ENCODE peak calls at places on chromosomes 7 and 10, in seven cellular contexts. B, N, D, P, U, V and H are unnamed samples.

GRCh38 chr10:98636921-98637329 is 190.2 kb upstream of the HPS1 start:
- DNase-seq in V (no peak), N (no peak), U (peak; percentile 84), B (no peak), P (no peak), D (no peak), H (no peak)

GRCh38 chr10:129917936-129918335 is 46.1 kb downstream of the EBF3 start:
- DNase-seq in V (no peak), B (no peak), P (no peak), N (no peak), U (no peak), D (no peak), H (no peak)

GRCh38 chr7:107059468-107059867 is 15.0 kb downstream of the PRKAR2B start:
- DNase-seq in U (no peak), B (no peak), N (no peak), V (no peak), D (no peak), P (no peak), H (no peak)

GRCh38 chr7:954330-955238 is at the start of gene ADAP1:
- DNase-seq in V (peak; percentile 81), N (no peak), U (peak; percentile 49), D (peak; percentile 45), B (peak; percentile 48), P (peak; percentile 12), H (peak; percentile 41)

GRCh38 chr7:1741751-1742554 is 71.9 kb downstream of the ELFN1 start:
- DNase-seq in U (no peak), V (peak; percentile 88), D (no peak), N (no peak), B (no peak), P (no peak), H (peak; percentile 76)

GRCh38 chr7:108911016-108911415 is 341.3 kb downstream of the DNAJB9 start:
- DNase-seq in P (no peak), U (no peak), D (no peak), N (no peak), B (no peak), V (no peak), H (no peak)

GRCh38 chr7:43735802-43736603 is 6.7 kb upstream of the COA1 start:
- DNase-seq in D (no peak), P (no peak), U (peak; percentile 2), N (no peak), B (no peak), V (no peak), H (no peak)

GRCh38 chr7:91165846-91166230 is 98.4 kb upstream of the FZD1 start:
- DNase-seq in V (no peak), D (no peak), P (no peak), B (no peak), N (no peak), U (peak; percentile 17), H (no peak)

GRCh38 chr7:116356333-116356965 is 143.1 kb upstream of the CAV2 start:
- DNase-seq in V (no peak), N (no peak), B (no peak), U (peak; percentile 33), D (no peak), P (no peak), H (no peak)

GRCh38 chr7:41842956-41843355 is 140.1 kb upstream of the INHBA start:
- DNase-seq in N (no peak), B (no peak), D (no peak), V (no peak), P (no peak), U (no peak), H (no peak)

GRCh38 chr7:151716339-151716722 is 160.6 kb downstream of the PRKAG2 start:
- DNase-seq in D (peak; percentile 61), B (no peak), N (no peak), P (no peak), V (no peak), U (no peak), H (no peak)

GRCh38 chr10:19785366-19785765 is 30.9 kb upstream of the PLXDC2 start:
- DNase-seq in N (no peak), V (no peak), D (no peak), U (peak; percentile 43), B (no peak), P (no peak), H (no peak)

GRCh38 chr7:25359471-25360059 is 131.3 kb upstream of the NPVF start:
- DNase-seq in D (no peak), P (no peak), V (no peak), U (peak; percentile 86), N (no peak), B (no peak), H (no peak)

GRCh38 chr10:18406136-18406535 is 245.3 kb downstream of the NSUN6 start:
- DNase-seq in D (no peak), B (no peak), V (no peak), N (no peak), U (no peak), P (no peak), H (no peak)

GRCh38 chr10:13739178-13739577 is 152.4 kb downstream of the PRPF18 start:
- DNase-seq in U (no peak), N (no peak), P (no peak), B (no peak), D (no peak), V (no peak), H (no peak)

GRCh38 chr10:69800109-69800508 is 1.6 kb upstream of the COL13A1 start:
- DNase-seq in U (peak; percentile 81), D (no peak), N (peak; percentile 64), B (no peak), P (no peak), V (no peak), H (no peak)

GRCh38 chr7:50679218-50680007 is 103.3 kb downstream of the GRB10 start:
- DNase-seq in U (peak; percentile 64), N (peak; percentile 49), V (peak; percentile 46), B (no peak), P (no peak), D (no peak), H (no peak)

GRCh38 chr10:30027057-30028005 is 32.1 kb downstream of the JCAD start:
- DNase-seq in V (peak; percentile 89), N (no peak), U (no peak), D (peak; percentile 67), P (peak; percentile 80), B (peak; percentile 50), H (peak; percentile 78)

GRCh38 chr10:22554481-22555182 is 159.7 kb downstream of the PIP4K2A start:
- DNase-seq in U (peak; percentile 82), N (no peak), V (no peak), P (no peak), B (no peak), D (peak; percentile 65), H (peak; percentile 93)

GRCh38 chr10:15695852-15696251 is 23.9 kb downstream of the ITGA8 start:
- DNase-seq in U (no peak), P (no peak), B (no peak), V (no peak), N (no peak), D (no peak), H (peak; percentile 23)

GRCh38 chr7:26648429-26649015 is 215.9 kb downstream of the SKAP2 start:
- DNase-seq in P (no peak), V (no peak), U (peak; percentile 5), N (no peak), D (no peak), B (no peak), H (no peak)

GRCh38 chr10:16950686-16951681 is 133.8 kb upstream of the RSU1 start:
- DNase-seq in U (peak; percentile 84), B (peak; percentile 4), N (no peak), V (no peak), D (no peak), P (no peak), H (no peak)

GRCh38 chr10:106189254-106189653 is 975.3 kb downstream of the SORCS1 start:
- DNase-seq in N (peak; percentile 7), U (peak; percentile 2), P (no peak), D (no peak), V (peak; percentile 21), B (no peak), H (no peak)

GRCh38 chr10:80535671-80536360 is 1.9 kb upstream of the SH2D4B start:
- DNase-seq in N (no peak), B (peak; percentile 59), P (peak; percentile 62), V (peak; percentile 67), D (peak; percentile 51), U (no peak), H (peak; percentile 88)

GRCh38 chr7:18013936-18014335 is 13.7 kb downstream of the PRPS1L1 start:
- DNase-seq in V (no peak), P (no peak), B (no peak), U (peak; percentile 29), N (no peak), D (no peak), H (no peak)

GRCh38 chr10:83617692-83618325 is 521.5 kb upstream of the GHITM start:
- DNase-seq in V (no peak), B (no peak), U (peak; percentile 10), N (no peak), D (no peak), P (no peak), H (no peak)

GRCh38 chr7:26593405-26593804 is 271.0 kb downstream of the SKAP2 start:
- DNase-seq in V (no peak), U (no peak), D (peak; percentile 33), P (no peak), B (no peak), N (no peak), H (peak; percentile 82)

GRCh38 chr10:31291123-31291522 is 27.9 kb upstream of the ZEB1 start:
- DNase-seq in B (no peak), U (no peak), N (no peak), V (no peak), P (no peak), D (no peak), H (no peak)

GRCh38 chr10:64501807-64502206 is 980.6 kb downstream of the REEP3 start:
- DNase-seq in B (no peak), V (no peak), N (no peak), D (no peak), P (no peak), U (no peak), H (no peak)

GRCh38 chr7:32479574-32480200 is 10.5 kb downstream of the LSM5 start:
- DNase-seq in N (no peak), U (peak; percentile 51), B (no peak), D (no peak), V (peak; percentile 60), P (no peak), H (no peak)

GRCh38 chr10:104741127-104741526 is 100.0 kb downstream of the SORCS3 start:
- DNase-seq in N (no peak), V (no peak), U (no peak), P (no peak), D (no peak), B (no peak), H (no peak)

GRCh38 chr7:130008941-130009847 is 42.0 kb downstream of the ZC3HC1 start:
- DNase-seq in B (no peak), U (peak; percentile 46), P (no peak), V (peak; percentile 76), N (no peak), D (no peak), H (no peak)

GRCh38 chr10:117334075-117334474 is 41.2 kb downstream of the PDZD8 start:
- DNase-seq in U (no peak), D (no peak), N (no peak), B (no peak), P (no peak), V (no peak), H (no peak)

GRCh38 chr7:152336754-152337368 is 98.9 kb downstream of the KMT2C start:
- DNase-seq in V (peak; percentile 55), P (no peak), U (peak; percentile 58), N (peak; percentile 24), B (no peak), D (no peak), H (no peak)

GRCh38 chr10:69802424-69803161 is 887 bp downstream of the COL13A1 start:
- DNase-seq in V (peak; percentile 60), N (no peak), B (no peak), D (peak; percentile 47), P (no peak), U (peak; percentile 73), H (peak; percentile 79)

GRCh38 chr10:54854843-54855242 is 53.8 kb upstream of the PCDH15 start:
- DNase-seq in D (no peak), B (no peak), N (no peak), P (no peak), U (no peak), V (no peak), H (no peak)

GRCh38 chr7:148540041-148540738 is 50.4 kb upstream of the C7orf33 start:
- DNase-seq in P (no peak), N (no peak), D (peak; percentile 56), U (peak; percentile 56), B (no peak), V (no peak), H (peak; percentile 84)